ENCODE peak calls at places on chromosomes 3 and 15, in nine cellular contexts. One of them, this sample, is unnamed.

GRCh38 chr3:4107430-4107829 is 195.7 kb upstream of the SETMAR start:
- DNase-seq in IMR-90: no peak
- DNase-seq in nucleus accumbens: no peak
- DNase-seq in GM03348: no peak
- DNase-seq in body of pancreas: no peak
- DNase-seq in LHCN-M2: no peak
- DNase-seq in endodermal cell: no peak
- DNase-seq in fibroblast of villous mesenchyme: no peak
- DNase-seq in left ventricle myocardium superior: no peak
- DNase-seq in this sample: no peak

GRCh38 chr3:52731590-52731989 is 25.7 kb downstream of the SPCS1 start:
- DNase-seq in left ventricle myocardium superior: no peak
- DNase-seq in nucleus accumbens: no peak
- DNase-seq in fibroblast of villous mesenchyme: no peak
- DNase-seq in LHCN-M2: no peak
- DNase-seq in body of pancreas: no peak
- DNase-seq in IMR-90: no peak
- DNase-seq in endodermal cell: no peak
- DNase-seq in GM03348: no peak
- DNase-seq in this sample: no peak

GRCh38 chr3:61233828-61234227 is 17.4 kb downstream of the FHIT start:
- DNase-seq in GM03348: no peak
- DNase-seq in endodermal cell: no peak
- DNase-seq in fibroblast of villous mesenchyme: no peak
- DNase-seq in nucleus accumbens: no peak
- DNase-seq in left ventricle myocardium superior: no peak
- DNase-seq in body of pancreas: no peak
- DNase-seq in IMR-90: no peak
- DNase-seq in LHCN-M2: no peak
- DNase-seq in this sample: peak

GRCh38 chr15:68691667-68692066 is 112.9 kb downstream of the CORO2B start:
- DNase-seq in body of pancreas: peak
- DNase-seq in left ventricle myocardium superior: no peak
- DNase-seq in IMR-90: no peak
- DNase-seq in fibroblast of villous mesenchyme: no peak
- DNase-seq in GM03348: no peak
- DNase-seq in LHCN-M2: no peak
- DNase-seq in nucleus accumbens: no peak
- DNase-seq in endodermal cell: no peak
- DNase-seq in this sample: no peak

GRCh38 chr15:82572986-82573385 is 32.7 kb upstream of the RPS17 start:
- DNase-seq in fibroblast of villous mesenchyme: no peak
- DNase-seq in IMR-90: no peak
- DNase-seq in GM03348: no peak
- DNase-seq in nucleus accumbens: no peak
- DNase-seq in body of pancreas: no peak
- DNase-seq in left ventricle myocardium superior: no peak
- DNase-seq in endodermal cell: no peak
- DNase-seq in LHCN-M2: no peak
- DNase-seq in this sample: no peak

GRCh38 chr3:71035886-71036285 is 547.6 kb downstream of the FOXP1 start:
- DNase-seq in left ventricle myocardium superior: no peak
- DNase-seq in endodermal cell: no peak
- DNase-seq in GM03348: no peak
- DNase-seq in IMR-90: no peak
- DNase-seq in fibroblast of villous mesenchyme: peak
- DNase-seq in nucleus accumbens: no peak
- DNase-seq in LHCN-M2: no peak
- DNase-seq in body of pancreas: no peak
- DNase-seq in this sample: no peak

GRCh38 chr15:99305761-99306505 is 54.7 kb downstream of the LRRC28 start:
- DNase-seq in GM03348: peak
- DNase-seq in IMR-90: peak
- DNase-seq in left ventricle myocardium superior: peak
- DNase-seq in body of pancreas: peak
- DNase-seq in LHCN-M2: peak
- DNase-seq in fibroblast of villous mesenchyme: peak
- DNase-seq in nucleus accumbens: no peak
- DNase-seq in endodermal cell: no peak
- DNase-seq in this sample: peak

GRCh38 chr3:122772827-122773226 is 20.8 kb downstream of the HSPBAP1 start:
- DNase-seq in left ventricle myocardium superior: no peak
- DNase-seq in endodermal cell: no peak
- DNase-seq in LHCN-M2: no peak
- DNase-seq in GM03348: no peak
- DNase-seq in nucleus accumbens: no peak
- DNase-seq in IMR-90: no peak
- DNase-seq in body of pancreas: no peak
- DNase-seq in fibroblast of villous mesenchyme: no peak
- DNase-seq in this sample: no peak

GRCh38 chr3:95350066-95350465 is 1287.2 kb downstream of the NSUN3 start:
- DNase-seq in body of pancreas: no peak
- DNase-seq in LHCN-M2: no peak
- DNase-seq in GM03348: no peak
- DNase-seq in fibroblast of villous mesenchyme: no peak
- DNase-seq in left ventricle myocardium superior: no peak
- DNase-seq in IMR-90: no peak
- DNase-seq in endodermal cell: no peak
- DNase-seq in nucleus accumbens: no peak
- DNase-seq in this sample: no peak

GRCh38 chr3:8554725-8555621 is 53.4 kb downstream of the LMCD1 start:
- DNase-seq in fibroblast of villous mesenchyme: peak
- DNase-seq in left ventricle myocardium superior: peak
- DNase-seq in nucleus accumbens: no peak
- DNase-seq in LHCN-M2: peak
- DNase-seq in body of pancreas: no peak
- DNase-seq in endodermal cell: peak
- DNase-seq in GM03348: peak
- DNase-seq in IMR-90: peak
- DNase-seq in this sample: no peak

GRCh38 chr3:42652611-42653302 is 740 bp upstream of the ZBTB47 start:
- DNase-seq in body of pancreas: peak
- DNase-seq in nucleus accumbens: no peak
- DNase-seq in left ventricle myocardium superior: peak
- DNase-seq in endodermal cell: peak
- DNase-seq in fibroblast of villous mesenchyme: peak
- DNase-seq in IMR-90: peak
- DNase-seq in LHCN-M2: peak
- DNase-seq in GM03348: peak
- DNase-seq in this sample: peak

GRCh38 chr3:147409143-147410121 is at the start of gene ZIC1:
- DNase-seq in IMR-90: no peak
- DNase-seq in endodermal cell: peak
- DNase-seq in body of pancreas: no peak
- DNase-seq in left ventricle myocardium superior: no peak
- DNase-seq in nucleus accumbens: peak
- DNase-seq in fibroblast of villous mesenchyme: no peak
- DNase-seq in LHCN-M2: peak
- DNase-seq in GM03348: no peak
- DNase-seq in this sample: no peak

GRCh38 chr3:45573591-45573990 is 21.0 kb upstream of the LIMD1 start:
- DNase-seq in nucleus accumbens: no peak
- DNase-seq in GM03348: no peak
- DNase-seq in LHCN-M2: no peak
- DNase-seq in fibroblast of villous mesenchyme: no peak
- DNase-seq in left ventricle myocardium superior: no peak
- DNase-seq in IMR-90: no peak
- DNase-seq in endodermal cell: no peak
- DNase-seq in body of pancreas: no peak
- DNase-seq in this sample: no peak

GRCh38 chr15:40320931-40321371 is 2.5 kb upstream of the INAFM2 start:
- DNase-seq in left ventricle myocardium superior: no peak
- DNase-seq in body of pancreas: peak
- DNase-seq in endodermal cell: peak
- DNase-seq in IMR-90: peak
- DNase-seq in GM03348: peak
- DNase-seq in nucleus accumbens: no peak
- DNase-seq in fibroblast of villous mesenchyme: peak
- DNase-seq in LHCN-M2: peak
- DNase-seq in this sample: peak

GRCh38 chr15:89090791-89091666 is 2.8 kb downstream of the ABHD2 start:
- DNase-seq in nucleus accumbens: no peak
- DNase-seq in GM03348: peak
- DNase-seq in body of pancreas: peak
- DNase-seq in left ventricle myocardium superior: peak
- DNase-seq in LHCN-M2: peak
- DNase-seq in endodermal cell: no peak
- DNase-seq in IMR-90: peak
- DNase-seq in fibroblast of villous mesenchyme: peak
- DNase-seq in this sample: peak

GRCh38 chr15:43769584-43770228 is 7.1 kb downstream of the ELL3 start:
- DNase-seq in GM03348: peak
- DNase-seq in fibroblast of villous mesenchyme: peak
- DNase-seq in left ventricle myocardium superior: peak
- DNase-seq in IMR-90: peak
- DNase-seq in body of pancreas: peak
- DNase-seq in nucleus accumbens: no peak
- DNase-seq in endodermal cell: peak
- DNase-seq in LHCN-M2: peak
- DNase-seq in this sample: peak

GRCh38 chr3:65902304-65902793 is 136.4 kb downstream of the MAGI1 start:
- DNase-seq in IMR-90: no peak
- DNase-seq in GM03348: no peak
- DNase-seq in left ventricle myocardium superior: no peak
- DNase-seq in body of pancreas: peak
- DNase-seq in fibroblast of villous mesenchyme: no peak
- DNase-seq in nucleus accumbens: no peak
- DNase-seq in endodermal cell: peak
- DNase-seq in LHCN-M2: no peak
- DNase-seq in this sample: no peak

GRCh38 chr3:197940745-197941384 is 9.1 kb upstream of the RPL35A start:
- DNase-seq in IMR-90: no peak
- DNase-seq in nucleus accumbens: no peak
- DNase-seq in LHCN-M2: no peak
- DNase-seq in endodermal cell: no peak
- DNase-seq in fibroblast of villous mesenchyme: no peak
- DNase-seq in GM03348: no peak
- DNase-seq in body of pancreas: no peak
- DNase-seq in left ventricle myocardium superior: no peak
- DNase-seq in this sample: no peak

GRCh38 chr15:57158589-57158988 is 217.7 kb upstream of the CGNL1 start:
- DNase-seq in left ventricle myocardium superior: no peak
- DNase-seq in GM03348: peak
- DNase-seq in fibroblast of villous mesenchyme: no peak
- DNase-seq in body of pancreas: no peak
- DNase-seq in endodermal cell: no peak
- DNase-seq in nucleus accumbens: no peak
- DNase-seq in LHCN-M2: peak
- DNase-seq in IMR-90: peak
- DNase-seq in this sample: peak

GRCh38 chr3:134751831-134752230 is 43.2 kb upstream of the EPHB1 start:
- DNase-seq in IMR-90: no peak
- DNase-seq in body of pancreas: no peak
- DNase-seq in left ventricle myocardium superior: no peak
- DNase-seq in nucleus accumbens: no peak
- DNase-seq in GM03348: no peak
- DNase-seq in endodermal cell: no peak
- DNase-seq in LHCN-M2: peak
- DNase-seq in fibroblast of villous mesenchyme: no peak
- DNase-seq in this sample: no peak

GRCh38 chr3:117632191-117632590 is 922.6 kb downstream of the TUSC7 start:
- DNase-seq in endodermal cell: no peak
- DNase-seq in nucleus accumbens: no peak
- DNase-seq in IMR-90: no peak
- DNase-seq in fibroblast of villous mesenchyme: no peak
- DNase-seq in left ventricle myocardium superior: no peak
- DNase-seq in LHCN-M2: no peak
- DNase-seq in body of pancreas: no peak
- DNase-seq in GM03348: no peak
- DNase-seq in this sample: no peak

GRCh38 chr3:172040078-172040975 is 949 bp downstream of the FNDC3B start:
- DNase-seq in endodermal cell: peak
- DNase-seq in nucleus accumbens: peak
- DNase-seq in GM03348: peak
- DNase-seq in fibroblast of villous mesenchyme: peak
- DNase-seq in body of pancreas: peak
- DNase-seq in left ventricle myocardium superior: peak
- DNase-seq in IMR-90: peak
- DNase-seq in LHCN-M2: peak
- DNase-seq in this sample: peak

GRCh38 chr15:43189296-43189695 is 4.1 kb downstream of the CCNDBP1 start:
- DNase-seq in IMR-90: peak
- DNase-seq in LHCN-M2: no peak
- DNase-seq in endodermal cell: no peak
- DNase-seq in fibroblast of villous mesenchyme: no peak
- DNase-seq in GM03348: no peak
- DNase-seq in nucleus accumbens: no peak
- DNase-seq in body of pancreas: no peak
- DNase-seq in left ventricle myocardium superior: no peak
- DNase-seq in this sample: no peak

GRCh38 chr15:56817266-56817665 is 84.0 kb upstream of the ZNF280D start:
- DNase-seq in nucleus accumbens: no peak
- DNase-seq in body of pancreas: no peak
- DNase-seq in LHCN-M2: peak
- DNase-seq in endodermal cell: no peak
- DNase-seq in fibroblast of villous mesenchyme: no peak
- DNase-seq in IMR-90: peak
- DNase-seq in GM03348: peak
- DNase-seq in left ventricle myocardium superior: no peak
- DNase-seq in this sample: peak

GRCh38 chr15:100385300-100385699 is 43.5 kb upstream of the ADAMTS17 start:
- DNase-seq in nucleus accumbens: no peak
- DNase-seq in GM03348: no peak
- DNase-seq in LHCN-M2: no peak
- DNase-seq in endodermal cell: no peak
- DNase-seq in IMR-90: no peak
- DNase-seq in body of pancreas: no peak
- DNase-seq in left ventricle myocardium superior: no peak
- DNase-seq in fibroblast of villous mesenchyme: no peak
- DNase-seq in this sample: no peak

GRCh38 chr3:32571192-32571485 is 481 bp upstream of the DYNC1LI1 start:
- DNase-seq in LHCN-M2: no peak
- DNase-seq in body of pancreas: no peak
- DNase-seq in fibroblast of villous mesenchyme: no peak
- DNase-seq in left ventricle myocardium superior: no peak
- DNase-seq in GM03348: no peak
- DNase-seq in IMR-90: no peak
- DNase-seq in endodermal cell: no peak
- DNase-seq in nucleus accumbens: no peak
- DNase-seq in this sample: no peak

GRCh38 chr3:179739816-179740594 is 87.2 kb downstream of the USP13 start:
- DNase-seq in IMR-90: no peak
- DNase-seq in left ventricle myocardium superior: no peak
- DNase-seq in nucleus accumbens: no peak
- DNase-seq in LHCN-M2: no peak
- DNase-seq in fibroblast of villous mesenchyme: no peak
- DNase-seq in endodermal cell: no peak
- DNase-seq in GM03348: no peak
- DNase-seq in body of pancreas: no peak
- DNase-seq in this sample: no peak

GRCh38 chr3:179071161-179071568 is 444 bp downstream of the ZMAT3 start:
- DNase-seq in fibroblast of villous mesenchyme: peak
- DNase-seq in left ventricle myocardium superior: no peak
- DNase-seq in nucleus accumbens: peak
- DNase-seq in endodermal cell: no peak
- DNase-seq in IMR-90: peak
- DNase-seq in LHCN-M2: peak
- DNase-seq in GM03348: no peak
- DNase-seq in body of pancreas: no peak
- DNase-seq in this sample: peak

GRCh38 chr3:128625409-128625945 is 25.1 kb downstream of the RPN1 start:
- DNase-seq in body of pancreas: no peak
- DNase-seq in endodermal cell: no peak
- DNase-seq in LHCN-M2: no peak
- DNase-seq in nucleus accumbens: no peak
- DNase-seq in fibroblast of villous mesenchyme: no peak
- DNase-seq in GM03348: no peak
- DNase-seq in IMR-90: no peak
- DNase-seq in left ventricle myocardium superior: no peak
- DNase-seq in this sample: no peak

GRCh38 chr15:90154861-90155626 is 46.1 kb upstream of the SEMA4B start:
- DNase-seq in IMR-90: peak
- DNase-seq in LHCN-M2: peak
- DNase-seq in endodermal cell: no peak
- DNase-seq in GM03348: peak
- DNase-seq in left ventricle myocardium superior: no peak
- DNase-seq in nucleus accumbens: no peak
- DNase-seq in body of pancreas: peak
- DNase-seq in fibroblast of villous mesenchyme: peak
- DNase-seq in this sample: no peak

GRCh38 chr15:24955549-24955929 is 752 bp downstream of the SNRPN start:
- DNase-seq in LHCN-M2: no peak
- DNase-seq in nucleus accumbens: peak
- DNase-seq in left ventricle myocardium superior: peak
- DNase-seq in body of pancreas: peak
- DNase-seq in GM03348: peak
- DNase-seq in IMR-90: no peak
- DNase-seq in fibroblast of villous mesenchyme: no peak
- DNase-seq in endodermal cell: no peak
- DNase-seq in this sample: peak

This sample was measured in ACHN.